ENCODE peak calls at places on chromosomes 16 and 17, in six cellular contexts. H is neuronal stem cell, Q is H9, K is trophoblast cell, L is IMR-90, F is H1. Y is an unnamed sample. For H3K9me3, the result is how much of the 10 kb centered on the place peaks cover.

GRCh38 chr17:50080827-50081226 is 14.3 kb upstream of the PDK2 start:
- DNase-seq in F (no peak), Q (no peak), H (no peak), L (no peak), K (no peak), Y (no peak)

GRCh38 chr16:30185141-30185682 is 1.8 kb downstream of the CORO1A start:
- DNase-seq in K (no peak), H (no peak), Q (no peak), L (no peak), F (no peak), Y (no peak)

GRCh38 chr16:89365044-89365467 is 125.3 kb downstream of the ANKRD11 start:
- DNase-seq in L (peak), Q (no peak), H (no peak), K (peak), F (no peak), Y (peak)

GRCh38 chr16:70163596-70163995 is 10.0 kb upstream of the CLEC18C start:
- DNase-seq in L (no peak), K (no peak), F (no peak), Q (no peak), H (no peak), Y (no peak)

GRCh38 chr16:11681977-11682654 is 13.9 kb downstream of the SNN start:
- DNase-seq in K (no peak), H (no peak), Q (no peak), L (no peak), F (no peak), Y (no peak)

GRCh38 chr17:15220785-15221184 is 44.3 kb downstream of the PMP22 start:
- DNase-seq in H (no peak), Q (no peak), F (no peak), K (peak), L (no peak), Y (peak)

GRCh38 chr16:89448656-89449055 is 41.7 kb downstream of the ANKRD11 start:
- DNase-seq in L (no peak), Q (no peak), K (peak), H (no peak), F (no peak), Y (no peak)

GRCh38 chr17:74179576-74179975 is 23.9 kb upstream of the RPL38 start:
- DNase-seq in F (no peak), Q (no peak), K (no peak), H (no peak), L (no peak), Y (no peak)

GRCh38 chr17:31392856-31393748 is 1.6 kb downstream of the RAB11FIP4 start:
- DNase-seq in Q (peak), K (no peak), L (no peak), F (no peak), H (no peak), Y (no peak)

GRCh38 chr17:46772879-46773620 is 45.4 kb downstream of the WNT3 start:
- DNase-seq in K (no peak), Q (peak), F (no peak), L (no peak), H (no peak), Y (peak)

GRCh38 chr16:12535535-12536411 is 267.9 kb downstream of the CPPED1 start:
- DNase-seq in Q (peak), F (no peak), L (no peak), K (no peak), H (peak), Y (no peak)

GRCh38 chr16:57992084-57992483 is 8.4 kb downstream of the ZNF319 start:
- DNase-seq in Q (no peak), H (no peak), F (no peak), K (no peak), L (no peak), Y (no peak)

GRCh38 chr16:50314665-50315064 is 48.3 kb downstream of the ADCY7 start:
- DNase-seq in L (no peak), F (no peak), H (no peak), K (no peak), Q (no peak), Y (no peak)

GRCh38 chr16:23274968-23275367 is 27.1 kb upstream of the SCNN1B start:
- DNase-seq in Q (peak), K (peak), H (no peak), L (no peak), F (no peak), Y (no peak)

GRCh38 chr17:48558057-48558456 is 13.1 kb upstream of the HOXB2 start:
- DNase-seq in L (no peak), Q (no peak), F (no peak), K (no peak), H (no peak), Y (peak)

GRCh38 chr17:78101112-78101511 is 27.4 kb downstream of the TMC6 start:
- DNase-seq in K (no peak), F (no peak), L (no peak), Q (no peak), H (no peak), Y (no peak)

DNA sequence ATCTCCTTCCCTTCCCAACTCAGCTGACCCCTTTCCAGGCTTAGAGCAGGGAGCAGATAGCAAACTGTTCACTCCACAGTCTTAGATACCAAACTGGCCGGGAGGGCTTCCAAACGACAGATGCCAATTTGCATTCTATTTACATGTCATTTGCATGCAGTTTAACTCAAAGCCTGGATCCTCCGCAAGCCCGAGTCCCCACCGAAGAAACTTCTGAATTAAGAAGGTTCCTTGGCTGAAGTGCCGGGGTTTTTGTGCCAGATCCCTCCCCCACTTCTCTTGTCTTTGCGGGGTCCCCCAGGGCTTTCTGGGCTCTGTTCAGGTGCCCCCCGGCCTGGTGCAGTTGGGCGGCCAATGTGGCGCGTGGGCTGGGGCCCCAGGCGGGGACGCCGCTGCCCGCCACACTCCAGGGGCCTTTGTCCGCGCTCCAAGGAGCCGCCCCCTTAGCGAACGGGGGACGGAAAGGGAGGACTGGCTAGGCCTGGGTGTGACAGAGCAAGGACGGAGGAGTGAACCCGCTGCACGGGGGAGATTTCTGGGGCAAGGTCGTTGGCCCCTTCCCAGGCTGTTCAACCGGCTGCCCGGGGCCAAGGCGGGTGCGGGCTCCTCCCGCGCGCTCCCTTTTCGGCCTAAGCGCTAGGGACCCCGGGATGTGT is 1.2 kb downstream of the GPRC5B start:
- DNase-seq in L (peak), Q (peak), F (no peak), H (no peak), K (no peak), Y (peak)
- H2BK5ac ChIP-seq in L (no peak), Q (no peak), F (peak), H (no peak), K (peak), Y (no peak)

GRCh38 chr16:379961-380836 is 1.6 kb downstream of the PGAP6 start:
- DNase-seq in Q (no peak), H (no peak), L (no peak), F (no peak), K (no peak), Y (no peak)
- H3K23ac ChIP-seq in Q (no peak), H (no peak), L (peak), F (no peak), K (no peak), Y (no peak)

GRCh38 chr16:3328104-3328503 is 22.8 kb downstream of the ZNF75A start:
- DNase-seq in K (no peak), H (no peak), F (no peak), L (no peak), Q (no peak), Y (no peak)

GRCh38 chr16:3327514-3327913 is 22.2 kb downstream of the ZNF75A start:
- DNase-seq in Q (no peak), K (no peak), F (no peak), H (no peak), L (no peak), Y (no peak)

GRCh38 chr16:3328643-3329042 is 23.3 kb downstream of the ZNF75A start:
- DNase-seq in K (no peak), F (no peak), L (no peak), Q (no peak), H (no peak), Y (no peak)
- H3K9me3 ChIP-seq in K (under half), F (under half), L (under half), Q (under half), H (under half), Y (under half)

DNA sequence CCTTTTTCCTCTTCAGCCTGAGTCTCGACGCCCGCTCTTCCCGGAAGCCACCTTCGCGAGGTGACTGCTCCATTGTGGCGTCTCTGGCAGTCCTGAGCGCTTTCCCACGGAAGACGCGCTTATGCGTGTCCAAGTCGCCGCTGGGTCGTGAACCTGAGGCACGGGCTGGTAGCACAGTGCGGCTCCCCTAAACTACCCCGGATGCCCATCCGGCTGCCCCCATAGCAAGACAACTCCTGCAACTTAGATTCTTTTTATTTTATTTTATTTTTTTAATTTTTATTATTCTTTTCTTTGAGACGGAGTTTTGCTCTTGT is 2.1 kb upstream of the ESRP2 start:
- DNase-seq in K (no peak), Q (no peak), H (no peak), L (no peak), F (no peak), Y (no peak)
- H2BK5ac ChIP-seq in K (peak), Q (no peak), H (peak), L (peak), F (peak), Y (peak)

GRCh38 chr17:6070280-6070894 is at the start of gene WSCD1:
- DNase-seq in H (no peak), Q (no peak), F (no peak), K (peak), L (no peak), Y (peak)
- H3K23ac ChIP-seq in H (peak), Q (no peak), F (no peak), K (no peak), L (no peak), Y (peak)

DNA sequence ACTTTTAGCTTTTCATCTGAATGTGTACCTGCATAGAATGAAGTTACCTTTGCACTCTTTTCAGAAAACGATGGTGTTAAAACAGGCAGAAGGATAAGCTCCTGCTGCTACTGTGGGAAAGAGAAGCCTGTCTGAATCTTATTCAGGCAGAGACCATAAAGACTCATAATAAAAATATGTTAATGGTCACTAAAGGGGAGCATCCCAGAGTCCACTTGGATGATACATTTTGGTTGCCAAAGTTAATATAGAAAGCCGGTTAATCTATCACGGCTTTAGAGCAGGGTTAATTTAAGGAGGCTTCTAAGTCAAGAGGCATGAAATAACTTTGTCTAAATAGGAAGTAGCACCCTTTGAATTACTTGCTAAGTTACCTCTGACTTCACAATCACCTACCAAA is 2.9 kb downstream of the MARCHF10 start:
- DNase-seq in Q (no peak), K (peak), F (no peak), H (no peak), L (peak), Y (no peak)
- H3K9me3 ChIP-seq in Q (under half), K (under half), F (under half), H (under half), L (under half), Y (under half)

GRCh38 chr17:57016764-57017116 is 38.8 kb downstream of the SCPEP1 start:
- DNase-seq in L (peak), Q (no peak), H (no peak), F (no peak), K (peak), Y (peak)

GRCh38 chr17:57021226-57021940 is 43.5 kb downstream of the SCPEP1 start:
- DNase-seq in L (no peak), Q (no peak), K (peak), F (no peak), H (no peak), Y (no peak)

GRCh38 chr17:57020208-57020607 is 42.3 kb downstream of the SCPEP1 start:
- DNase-seq in H (no peak), L (no peak), K (no peak), Q (no peak), F (no peak), Y (no peak)

GRCh38 chr17:57016066-57016763 is 38.3 kb downstream of the SCPEP1 start:
- DNase-seq in H (no peak), Q (peak), K (no peak), F (peak), L (no peak), Y (no peak)

GRCh38 chr17:57017625-57018024 is 39.7 kb downstream of the SCPEP1 start:
- DNase-seq in H (no peak), Q (no peak), F (no peak), K (no peak), L (no peak), Y (no peak)
- H2BK5ac ChIP-seq in H (no peak), Q (no peak), F (peak), K (no peak), L (no peak), Y (no peak)

GRCh38 chr17:292531-293382 is 59.9 kb downstream of the RPH3AL start:
- DNase-seq in L (no peak), H (no peak), Q (no peak), K (no peak), F (no peak), Y (no peak)
- H3K23ac ChIP-seq in L (no peak), H (peak), Q (no peak), K (no peak), F (no peak), Y (no peak)

GRCh38 chr17:57387575-57387974 is 131.3 kb downstream of the MSI2 start:
- DNase-seq in Q (no peak), K (no peak), H (no peak), L (no peak), F (no peak), Y (no peak)
- H3K9me3 ChIP-seq in Q (under half), K (under half), H (under half), L (under half), F (under half), Y (under half)

DNA sequence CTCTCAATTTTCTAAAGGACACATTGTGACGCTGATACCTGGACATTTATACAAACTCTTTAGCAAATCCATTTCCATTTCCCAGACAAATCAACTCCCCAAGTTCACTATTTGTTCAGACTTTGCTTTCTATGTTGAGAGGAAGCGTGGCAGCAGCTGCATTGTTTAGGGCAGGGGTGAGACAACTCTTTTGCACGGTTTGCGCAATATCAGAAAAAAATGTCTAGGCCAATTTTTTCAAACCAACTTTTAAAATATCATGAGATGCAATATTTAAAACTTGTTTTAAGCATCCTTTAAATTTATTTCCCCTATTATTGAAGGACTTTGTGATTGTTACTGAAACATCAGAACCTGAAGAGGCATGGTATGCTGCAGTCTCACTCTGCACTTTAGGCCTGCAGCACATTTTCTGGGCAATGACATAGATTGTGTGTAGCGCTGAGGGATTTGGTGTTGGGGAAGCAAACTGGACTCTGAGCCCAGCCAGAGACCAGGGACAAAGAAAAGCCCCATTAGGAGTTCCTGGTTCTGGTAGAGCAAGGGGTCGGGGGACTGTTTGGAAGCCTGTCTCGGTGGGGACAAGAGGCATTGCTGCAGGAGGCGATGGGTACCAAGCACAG is 6.4 kb upstream of the CCDC182 start:
- DNase-seq in Q (no peak), H (no peak), F (no peak), L (no peak), K (no peak), Y (no peak)
- H2BK5ac ChIP-seq in Q (no peak), H (no peak), F (no peak), L (no peak), K (peak), Y (no peak)